ENCODE peak calls at places on chromosomes 5 and 9, in seven cellular contexts. W, Z, E, V, O, P and R are unnamed samples.

GRCh38 chr5:79493596-79494343 is 20.2 kb downstream of the HOMER1 start:
- DNase-seq in O (no peak), W (peak), V (no peak), P (no peak), Z (no peak), E (no peak), R (no peak)

GRCh38 chr9:122036988-122037387 is 56.1 kb downstream of the TTLL11 start:
- DNase-seq in Z (peak), O (peak), W (peak), P (no peak), V (no peak), E (no peak), R (peak)

GRCh38 chr5:24788829-24789509 is 144.2 kb upstream of the CDH10 start:
- DNase-seq in P (peak), W (peak), O (peak), Z (no peak), E (peak), V (peak), R (peak)

GRCh38 chr5:180026320-180026719 is 45.2 kb downstream of the RNF130 start:
- DNase-seq in W (peak), V (no peak), Z (no peak), P (no peak), O (peak), E (no peak), R (peak)

GRCh38 chr5:66779535-66779934 is 183.3 kb downstream of the MAST4 start:
- DNase-seq in W (no peak), E (no peak), V (no peak), O (no peak), P (no peak), Z (no peak), R (no peak)

GRCh38 chr5:989961-990530 is 18.6 kb upstream of the NKD2 start:
- DNase-seq in P (no peak), W (peak), O (peak), Z (no peak), V (no peak), E (no peak), R (no peak)

GRCh38 chr5:98770911-98771322 is 2.5 kb upstream of the RGMB start:
- DNase-seq in O (peak), W (no peak), P (no peak), E (no peak), Z (no peak), V (no peak), R (no peak)

GRCh38 chr5:150523472-150524350 is 15.8 kb downstream of the NDST1 start:
- DNase-seq in P (peak), E (peak), O (peak), Z (peak), V (no peak), W (peak), R (peak)

GRCh38 chr5:119304439-119304838 is 51.4 kb upstream of the TNFAIP8 start:
- DNase-seq in O (no peak), Z (peak), E (no peak), P (no peak), W (peak), V (no peak), R (no peak)

GRCh38 chr5:19140276-19140675 is 847.7 kb downstream of the CDH18 start:
- DNase-seq in W (no peak), Z (no peak), P (no peak), E (no peak), V (no peak), O (no peak), R (no peak)

GRCh38 chr9:123924727-123925126 is 5.2 kb downstream of the DENND1A start:
- DNase-seq in P (no peak), V (no peak), O (no peak), Z (no peak), W (no peak), E (no peak), R (no peak)

GRCh38 chr5:9411142-9411541 is 134.7 kb downstream of the SEMA5A start:
- DNase-seq in W (no peak), Z (no peak), P (no peak), O (no peak), E (no peak), V (no peak), R (no peak)

GRCh38 chr5:80109549-80110478 is 74.7 kb downstream of the THBS4 start:
- DNase-seq in V (no peak), P (no peak), W (no peak), E (no peak), Z (no peak), O (peak), R (no peak)

GRCh38 chr5:83450183-83450839 is 21.2 kb upstream of the VCAN start:
- DNase-seq in Z (peak), W (no peak), V (no peak), O (peak), P (no peak), E (no peak), R (no peak)

GRCh38 chr9:68505681-68506409 is 34.8 kb downstream of the TMEM252 start:
- DNase-seq in E (no peak), O (peak), P (no peak), V (no peak), W (no peak), Z (peak), R (no peak)

GRCh38 chr5:82885657-82886389 is 191.4 kb downstream of the TMEM167A start:
- DNase-seq in O (no peak), Z (peak), W (peak), V (no peak), P (no peak), E (no peak), R (no peak)

GRCh38 chr9:37404590-37404989 is 17.9 kb upstream of the GRHPR start:
- DNase-seq in W (no peak), V (no peak), O (no peak), Z (no peak), E (no peak), P (no peak), R (no peak)

GRCh38 chr9:136829981-136830885 is 12.0 kb upstream of the AJM1 start:
- DNase-seq in E (no peak), O (no peak), V (no peak), P (peak), Z (no peak), W (no peak), R (no peak)

GRCh38 chr9:137506702-137507171 is 43.5 kb downstream of the PNPLA7 start:
- DNase-seq in V (peak), Z (peak), P (no peak), O (no peak), W (peak), E (no peak), R (no peak)

GRCh38 chr5:159657766-159658165 is 258.5 kb upstream of the ADRA1B start:
- DNase-seq in E (no peak), Z (no peak), P (no peak), O (no peak), W (no peak), V (no peak), R (no peak)

GRCh38 chr5:139194486-139194885 is 3.7 kb downstream of the SIL1 start:
- DNase-seq in E (no peak), Z (no peak), O (no peak), W (no peak), V (no peak), P (no peak), R (no peak)

GRCh38 chr5:61354199-61354598 is 22.1 kb downstream of the ZSWIM6 start:
- DNase-seq in Z (no peak), O (no peak), W (no peak), P (no peak), V (no peak), E (no peak), R (no peak)

GRCh38 chr5:59768204-59769040 is 125.1 kb downstream of the PDE4D start:
- DNase-seq in W (peak), O (peak), P (peak), V (no peak), Z (peak), E (no peak), R (peak)

GRCh38 chr5:373710-374602 is 52.4 kb downstream of the AHRR start:
- DNase-seq in O (peak), W (peak), Z (peak), V (no peak), P (no peak), E (no peak), R (peak)

GRCh38 chr9:106467113-106467846 is 395.7 kb upstream of the ZNF462 start:
- DNase-seq in Z (no peak), W (no peak), O (no peak), V (no peak), P (no peak), E (no peak), R (no peak)

GRCh38 chr9:12253941-12254340 is 439.2 kb upstream of the TYRP1 start:
- DNase-seq in Z (no peak), P (no peak), V (no peak), W (no peak), O (no peak), E (no peak), R (no peak)

GRCh38 chr5:60677831-60678664 is 21.9 kb downstream of the DEPDC1B start:
- DNase-seq in P (no peak), W (peak), Z (peak), V (no peak), O (peak), E (no peak), R (peak)

GRCh38 chr9:94922098-94922607 is 195.7 kb downstream of the AOPEP start:
- DNase-seq in P (peak), Z (peak), W (peak), V (peak), E (peak), O (peak), R (peak)

GRCh38 chr9:109083813-109084405 is 35.8 kb downstream of the TMEM245 start:
- DNase-seq in W (no peak), V (no peak), Z (no peak), E (no peak), P (no peak), O (no peak), R (no peak)

GRCh38 chr5:141528401-141528984 is 39.6 kb downstream of the PCDHGC5 start:
- DNase-seq in P (no peak), Z (peak), V (no peak), W (peak), E (no peak), O (peak), R (no peak)

GRCh38 chr9:33239922-33240321 is at the start of gene SPINK4:
- DNase-seq in W (peak), E (no peak), O (no peak), P (no peak), V (no peak), Z (no peak), R (no peak)

GRCh38 chr5:84614907-84615306 is 230.2 kb upstream of the EDIL3 start:
- DNase-seq in O (no peak), Z (no peak), P (no peak), E (no peak), W (no peak), V (no peak), R (no peak)

GRCh38 chr9:134059661-134060395 is 8.0 kb downstream of the BRD3 start:
- DNase-seq in O (no peak), P (no peak), W (no peak), E (no peak), Z (no peak), V (no peak), R (no peak)

GRCh38 chr9:93968451-93969327 is 13.5 kb upstream of the BARX1 start:
- DNase-seq in O (no peak), Z (peak), W (peak), E (no peak), V (no peak), P (no peak), R (no peak)

GRCh38 chr9:127224178-127224882 is 40.2 kb upstream of the GARNL3 start:
- DNase-seq in P (peak), O (peak), Z (peak), W (peak), V (no peak), E (no peak), R (peak)

GRCh38 chr5:90558344-90559192 is at the start of gene ADGRV1:
- DNase-seq in O (peak), Z (peak), W (peak), V (no peak), P (peak), E (no peak), R (peak)

GRCh38 chr9:99419099-99419498 is 197.0 kb downstream of the SEC61B start:
- DNase-seq in E (peak), Z (peak), W (peak), P (no peak), V (no peak), O (peak), R (no peak)

GRCh38 chr9:93964685-93965084 is 9.5 kb upstream of the BARX1 start:
- DNase-seq in E (no peak), O (no peak), P (no peak), W (no peak), V (no peak), Z (no peak), R (no peak)

GRCh38 chr9:91421022-91421765 is 2.4 kb downstream of the NFIL3 start:
- DNase-seq in O (peak), V (no peak), Z (peak), E (no peak), P (no peak), W (peak), R (peak)

GRCh38 chr5:11251242-11251641 is 490.2 kb upstream of the DAP start:
- DNase-seq in E (no peak), W (peak), Z (peak), V (no peak), O (no peak), P (peak), R (peak)

GRCh38 chr5:11252523-11252922 is 491.5 kb upstream of the DAP start:
- DNase-seq in V (no peak), P (no peak), Z (no peak), E (no peak), O (no peak), W (no peak), R (no peak)

GRCh38 chr5:11248958-11249357 is 487.9 kb upstream of the DAP start:
- DNase-seq in P (no peak), O (no peak), V (no peak), E (no peak), Z (no peak), W (no peak), R (no peak)

GRCh38 chr5:11247224-11247623 is 486.2 kb upstream of the DAP start:
- DNase-seq in O (no peak), E (no peak), P (no peak), V (no peak), Z (no peak), W (no peak), R (no peak)
- TF ChIP-seq CTCF in O (no peak), E (no peak), P (peak), V (no peak), Z (no peak), W (no peak), R (no peak)

GRCh38 chr5:5492087-5492933 is 69.8 kb downstream of the ICE1 start:
- DNase-seq in E (no peak), V (no peak), W (peak), O (peak), P (peak), Z (peak), R (peak)
- TF ChIP-seq CTCF in E (peak), V (peak), W (peak), O (peak), P (peak), Z (peak), R (peak)

GRCh38 chr9:130837644-130838043 is 2.6 kb downstream of the ABL1 start:
- DNase-seq in W (no peak), O (no peak), P (no peak), E (no peak), Z (no peak), V (no peak), R (no peak)

GRCh38 chr9:130833324-130833990 is 1.6 kb upstream of the ABL1 start:
- DNase-seq in O (no peak), Z (peak), W (no peak), E (no peak), P (no peak), V (no peak), R (no peak)

GRCh38 chr9:130837002-130837511 is 2.0 kb downstream of the ABL1 start:
- DNase-seq in P (no peak), O (peak), V (no peak), Z (peak), W (peak), E (no peak), R (no peak)

GRCh38 chr9:130834371-130835311 is at the start of gene ABL1:
- DNase-seq in W (peak), E (no peak), Z (peak), O (peak), P (peak), V (no peak), R (peak)

GRCh38 chr9:130835441-130836298 is 616 bp downstream of the ABL1 start:
- DNase-seq in W (peak), V (no peak), O (peak), Z (peak), P (no peak), E (no peak), R (peak)
- TF ChIP-seq CTCF in W (no peak), V (no peak), O (no peak), Z (no peak), P (no peak), E (no peak), R (no peak)

GRCh38 chr5:107118184-107118902 is 552.4 kb downstream of the EFNA5 start:
- DNase-seq in E (no peak), P (no peak), V (no peak), Z (no peak), W (no peak), O (no peak), R (no peak)
- TF ChIP-seq CTCF in E (no peak), P (no peak), V (no peak), Z (no peak), W (no peak), O (no peak), R (no peak)

GRCh38 chr5:78277715-78278114 is 16.8 kb downstream of the AP3B1 start:
- DNase-seq in V (no peak), W (no peak), O (no peak), E (no peak), P (no peak), Z (no peak), R (no peak)

GRCh38 chr5:78280261-78280660 is 14.2 kb downstream of the AP3B1 start:
- DNase-seq in Z (no peak), O (no peak), P (no peak), V (no peak), E (no peak), W (no peak), R (no peak)

GRCh38 chr5:78275998-78276543 is 18.4 kb downstream of the AP3B1 start:
- DNase-seq in W (no peak), O (no peak), P (no peak), E (no peak), Z (peak), V (no peak), R (no peak)

GRCh38 chr5:78283105-78283504 is 11.4 kb downstream of the AP3B1 start:
- DNase-seq in P (no peak), W (no peak), Z (no peak), O (no peak), E (no peak), V (no peak), R (no peak)

DNA sequence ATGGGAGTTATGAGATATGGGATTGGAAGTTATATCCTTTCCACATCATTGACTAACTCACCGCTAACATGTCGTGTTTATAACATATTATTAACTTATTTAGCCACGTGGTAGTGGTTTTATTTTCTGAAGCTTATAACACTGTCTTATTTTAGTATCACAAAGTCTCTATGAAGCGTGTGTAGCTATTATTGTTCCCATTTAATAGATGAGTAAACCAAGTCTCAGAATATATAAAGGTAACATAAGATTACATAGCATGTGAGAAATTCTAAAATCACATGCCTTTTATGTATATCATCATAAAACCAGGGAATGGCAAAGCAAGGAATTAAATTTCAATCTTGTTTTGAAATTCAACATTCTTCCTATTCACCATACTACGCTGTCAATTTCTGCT is 15.3 kb downstream of the AP3B1 start:
- DNase-seq in O (no peak), V (no peak), P (no peak), Z (no peak), W (no peak), E (no peak), R (no peak)
- TF ChIP-seq CTCF in O (no peak), V (no peak), P (no peak), Z (no peak), W (no peak), E (no peak), R (no peak)

GRCh38 chr5:95281211-95281610 is 3.7 kb downstream of the MCTP1 start:
- DNase-seq in Z (peak), P (no peak), O (no peak), E (no peak), V (no peak), W (no peak), R (peak)

GRCh38 chr5:95283022-95283615 is 1.8 kb downstream of the MCTP1 start:
- DNase-seq in W (no peak), P (no peak), O (no peak), V (no peak), Z (peak), E (no peak), R (no peak)

GRCh38 chr5:95284512-95285405 is at the start of gene MCTP1:
- DNase-seq in Z (peak), V (no peak), E (no peak), W (peak), P (no peak), O (no peak), R (peak)

GRCh38 chr5:95285406-95285761 is 490 bp upstream of the MCTP1 start:
- DNase-seq in W (peak), O (no peak), Z (peak), E (no peak), P (no peak), V (no peak), R (no peak)

DNA sequence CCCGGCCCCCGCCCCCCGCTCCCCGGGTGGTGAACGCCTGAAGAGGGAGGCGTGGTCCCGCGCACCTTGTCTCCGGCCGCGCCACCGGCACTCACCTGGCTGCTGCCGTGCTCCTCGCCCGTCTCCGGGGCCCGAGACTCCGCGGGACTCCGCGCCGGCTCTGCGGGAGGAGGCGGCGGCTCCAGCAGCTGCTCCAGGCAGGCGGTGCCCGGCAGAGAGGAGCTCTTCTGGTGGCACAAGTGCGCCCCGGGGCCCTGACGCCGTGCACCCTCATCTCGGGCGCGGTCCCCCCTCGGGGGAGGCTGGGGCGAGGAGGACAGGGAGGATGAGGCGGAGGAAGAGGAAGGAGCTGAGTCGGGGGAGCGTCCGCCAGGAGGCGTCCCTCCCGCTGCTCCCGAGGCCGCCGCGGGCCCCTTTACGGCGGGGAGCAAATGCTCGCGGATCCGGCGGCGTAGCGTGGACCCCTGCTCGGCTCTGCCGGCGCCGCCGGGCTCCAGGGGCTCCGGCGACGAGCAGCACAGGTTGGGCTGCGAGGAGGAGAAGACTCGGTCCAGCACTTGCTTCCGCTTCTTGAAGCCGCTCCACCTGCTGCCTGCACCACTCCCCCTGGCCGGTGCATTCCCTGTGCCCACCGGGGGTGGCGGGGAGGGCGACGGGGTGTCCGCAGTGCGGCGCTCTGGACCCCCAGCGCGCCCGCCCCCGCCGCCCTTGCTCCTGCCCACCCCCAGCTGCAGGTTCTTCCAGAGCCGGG is 958 bp downstream of the MCTP1 start:
- DNase-seq in P (no peak), W (no peak), E (no peak), Z (peak), O (no peak), V (no peak), R (peak)
- TF ChIP-seq CTCF in P (peak), W (peak), E (peak), Z (peak), O (peak), V (peak), R (peak)

GRCh38 chr5:173590436-173591299 is 25.8 kb downstream of the BOD1 start:
- DNase-seq in O (no peak), Z (no peak), E (no peak), V (no peak), W (no peak), P (no peak), R (no peak)

GRCh38 chr5:173591300-173591622 is 25.2 kb downstream of the BOD1 start:
- DNase-seq in O (no peak), P (no peak), Z (no peak), E (no peak), W (no peak), V (no peak), R (no peak)

GRCh38 chr5:173594061-173594460 is 22.4 kb downstream of the BOD1 start:
- DNase-seq in O (no peak), P (no peak), E (no peak), V (no peak), Z (peak), W (no peak), R (no peak)

GRCh38 chr5:173595826-173596225 is 20.6 kb downstream of the BOD1 start:
- DNase-seq in Z (no peak), E (no peak), W (no peak), V (no peak), P (no peak), O (no peak), R (no peak)

GRCh38 chr5:173592050-173592669 is 24.3 kb downstream of the BOD1 start:
- DNase-seq in W (no peak), V (no peak), Z (no peak), E (no peak), O (no peak), P (no peak), R (no peak)
- TF ChIP-seq CTCF in W (peak), V (peak), Z (peak), E (peak), O (peak), P (peak), R (peak)